ENCODE peak calls at places on chromosomes 1 and 21, in seven cellular contexts. J, R, P, Y, H, N and K are unnamed samples.

GRCh38 chr1:243493156-243494129 is 237.6 kb downstream of the SDCCAG8 start:
- DNase-seq in R (no peak), H (no peak), N (no peak), P (no peak), J (no peak), Y (no peak), K (no peak)

GRCh38 chr1:84387480-84388163 is 10.7 kb upstream of the DNASE2B start:
- DNase-seq in H (no peak), Y (no peak), J (no peak), R (no peak), P (no peak), N (no peak), K (no peak)

GRCh38 chr1:185719021-185719420 is 15.2 kb upstream of the HMCN1 start:
- DNase-seq in N (peak), P (peak), J (peak), H (peak), R (no peak), Y (peak), K (peak)

GRCh38 chr1:59043796-59044195 is 253.1 kb upstream of the FGGY start:
- DNase-seq in J (peak), P (no peak), R (peak), N (peak), Y (peak), H (no peak), K (peak)

GRCh38 chr1:11062965-11063401 is 3.2 kb upstream of the SRM start:
- DNase-seq in Y (no peak), R (no peak), P (no peak), N (no peak), J (peak), H (no peak), K (no peak)

GRCh38 chr1:3611170-3612019 is at the start of gene MEGF6:
- DNase-seq in H (peak), P (peak), Y (no peak), N (peak), J (no peak), R (peak), K (no peak)

GRCh38 chr1:172980971-172981370 is 69.8 kb downstream of the TNFSF18 start:
- DNase-seq in R (no peak), P (no peak), H (no peak), N (no peak), J (no peak), Y (no peak), K (no peak)

GRCh38 chr1:234533975-234534876 is 55.2 kb upstream of the TARBP1 start:
- DNase-seq in H (no peak), J (peak), Y (peak), P (no peak), R (peak), N (peak), K (peak)

GRCh38 chr1:10745886-10746455 is 50.5 kb downstream of the CASZ1 start:
- DNase-seq in Y (no peak), J (no peak), R (no peak), P (no peak), H (no peak), N (no peak), K (no peak)

GRCh38 chr21:28207776-28208175 is 784.9 kb downstream of the LTN1 start:
- DNase-seq in R (no peak), Y (peak), P (no peak), J (no peak), H (no peak), N (no peak), K (peak)

GRCh38 chr1:187476671-187477070 is 647.9 kb downstream of the PLA2G4A start:
- DNase-seq in N (no peak), J (no peak), R (no peak), H (peak), Y (no peak), P (no peak), K (peak)

GRCh38 chr21:32545948-32546441 is 39.3 kb downstream of the TCP10L start:
- DNase-seq in R (no peak), Y (no peak), H (no peak), P (no peak), N (no peak), J (peak), K (peak)

GRCh38 chr1:204558467-204558866 is 42.3 kb downstream of the MDM4 start:
- DNase-seq in Y (no peak), P (no peak), N (no peak), R (no peak), H (no peak), J (no peak), K (no peak)

GRCh38 chr1:248098529-248098928 is 3.5 kb downstream of the OR2L13 start:
- DNase-seq in Y (no peak), P (no peak), J (no peak), N (no peak), R (no peak), H (no peak), K (peak)

GRCh38 chr1:71026093-71026492 is 21.5 kb downstream of the PTGER3 start:
- DNase-seq in P (no peak), H (no peak), R (no peak), N (no peak), J (no peak), Y (no peak), K (no peak)

GRCh38 chr1:178869114-178869697 is 1.7 kb downstream of the ANGPTL1 start:
- DNase-seq in Y (peak), P (no peak), H (peak), N (no peak), J (no peak), R (no peak), K (no peak)

GRCh38 chr1:200518524-200518923 is 102.0 kb downstream of the KIF14 start:
- DNase-seq in H (no peak), J (no peak), P (no peak), Y (no peak), R (no peak), N (no peak), K (peak)

GRCh38 chr1:90074555-90075315 is 79.8 kb downstream of the ZNF326 start:
- DNase-seq in H (no peak), N (no peak), R (no peak), P (no peak), J (no peak), Y (no peak), K (no peak)

GRCh38 chr1:52725903-52726264 is 369 bp upstream of the ZYG11B start:
- DNase-seq in P (no peak), N (no peak), H (no peak), R (no peak), J (no peak), Y (no peak), K (no peak)

GRCh38 chr1:45334308-45335245 is 5.4 kb upstream of the TOE1 start:
- DNase-seq in R (no peak), J (no peak), P (no peak), N (peak), Y (no peak), H (peak), K (no peak)

GRCh38 chr1:77037990-77038389 is 170.7 kb downstream of the ST6GALNAC5 start:
- DNase-seq in R (no peak), N (no peak), J (peak), P (no peak), Y (no peak), H (no peak), K (no peak)

GRCh38 chr1:102861247-102861646 is 247.1 kb downstream of the COL11A1 start:
- DNase-seq in J (no peak), N (no peak), P (no peak), Y (no peak), H (no peak), R (no peak), K (peak)

GRCh38 chr1:109502368-109502851 is 7.1 kb downstream of the AMIGO1 start:
- DNase-seq in H (no peak), R (no peak), N (no peak), Y (no peak), P (no peak), J (no peak), K (no peak)

GRCh38 chr1:203028784-203029553 is 2.7 kb downstream of the PPFIA4 start:
- DNase-seq in J (no peak), R (no peak), H (no peak), P (no peak), N (peak), Y (no peak), K (no peak)

GRCh38 chr1:231395051-231395995 is 26.8 kb downstream of the EGLN1 start:
- DNase-seq in R (no peak), J (peak), P (peak), N (peak), Y (peak), H (no peak), K (peak)

GRCh38 chr1:165924096-165924495 is 96.7 kb downstream of the UCK2 start:
- DNase-seq in J (no peak), N (no peak), H (no peak), P (no peak), Y (no peak), R (no peak), K (no peak)

GRCh38 chr1:65360654-65361053 is 51.3 kb downstream of the DNAJC6 start:
- DNase-seq in P (no peak), N (no peak), R (no peak), H (no peak), J (no peak), Y (no peak), K (no peak)

GRCh38 chr21:33976082-33976979 is 60.7 kb upstream of the ATP5PO start:
- DNase-seq in J (peak), R (no peak), Y (peak), N (peak), P (no peak), H (no peak), K (peak)

GRCh38 chr1:172178846-172179245 is 241.6 kb upstream of the C1orf105 start:
- DNase-seq in R (no peak), P (no peak), N (no peak), Y (no peak), H (no peak), J (no peak), K (no peak)

GRCh38 chr1:206905295-206906164 is 8.3 kb downstream of the IL24 start:
- DNase-seq in J (peak), N (no peak), R (no peak), H (no peak), P (peak), Y (peak), K (peak)
- TF ChIP-seq CTCF in J (no peak), N (no peak), R (no peak), H (no peak), P (no peak), Y (peak), K (no peak)

GRCh38 chr1:113674591-113674990 is 84.7 kb downstream of the PHTF1 start:
- DNase-seq in N (no peak), H (no peak), Y (peak), J (peak), R (no peak), P (no peak), K (peak)

GRCh38 chr1:113675299-113675698 is 84.0 kb downstream of the PHTF1 start:
- DNase-seq in H (no peak), N (no peak), Y (peak), P (no peak), J (peak), R (no peak), K (peak)

GRCh38 chr1:113676524-113676923 is 82.8 kb downstream of the PHTF1 start:
- DNase-seq in P (no peak), N (no peak), H (no peak), Y (no peak), J (no peak), R (no peak), K (no peak)

GRCh38 chr1:113677250-113678158 is 81.8 kb downstream of the PHTF1 start:
- DNase-seq in Y (peak), R (no peak), H (peak), P (peak), N (peak), J (peak), K (peak)

DNA sequence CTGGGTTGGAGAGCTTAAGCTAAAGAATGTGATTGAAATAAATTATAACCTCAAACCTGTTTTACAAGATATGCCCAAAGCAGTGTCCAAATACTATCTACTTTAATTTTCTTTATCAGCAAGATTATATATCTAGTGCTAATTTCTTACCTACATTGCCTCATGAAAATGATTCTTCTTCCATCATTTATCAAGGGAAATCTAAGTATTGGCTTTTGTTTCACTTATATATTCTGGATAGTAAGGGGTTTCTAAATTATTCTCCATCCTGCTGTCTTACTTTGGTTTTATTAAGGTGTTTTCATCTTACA is 81.2 kb downstream of the PHTF1 start:
- DNase-seq in P (no peak), R (no peak), J (no peak), Y (no peak), N (no peak), H (no peak), K (no peak)
- TF ChIP-seq CTCF in P (no peak), R (no peak), J (no peak), Y (peak), N (peak), H (no peak), K (no peak)

GRCh38 chr21:36209626-36210171 is 53.1 kb downstream of the DOP1B start:
- DNase-seq in N (peak), P (peak), J (peak), H (peak), R (no peak), Y (peak), K (peak)
- TF ChIP-seq CTCF in N (peak), P (peak), J (peak), H (peak), R (no peak), Y (peak), K (peak)

GRCh38 chr1:26537951-26538352 is 8.4 kb downstream of the RPS6KA1 start:
- DNase-seq in H (peak), J (peak), R (no peak), P (no peak), N (no peak), Y (peak), K (peak)
- TF ChIP-seq CTCF in H (peak), J (peak), R (no peak), P (peak), N (peak), Y (peak), K (peak)